ENCODE peak calls at places on chromosomes 11 and 22, in six cellular contexts. C is left cardiac atrium, I is LoVo, V is Caco-2, F is NCI-H748 treated with DMSO at 0.1 percent for 48 hours, A is GM18507. T is an unnamed sample.

GRCh38 chr11:1682225-1682901 is 14.6 kb upstream of the KRTAP5-6 start:
- DNase-seq in A (no peak), C (no peak), F (no peak), V (no peak), I (no peak), T (no peak)

GRCh38 chr11:67270256-67271211 is 4.3 kb downstream of the GRK2 start:
- DNase-seq in A (no peak), I (no peak), C (peak), F (no peak), V (no peak), T (no peak)

GRCh38 chr11:71307811-71308645 is 55.7 kb upstream of the SHANK2 start:
- DNase-seq in I (no peak), C (no peak), A (no peak), F (no peak), V (no peak), T (no peak)

GRCh38 chr11:117097567-117098268 is 510 bp downstream of the SIK3 start:
- DNase-seq in C (peak), F (no peak), I (no peak), V (peak), A (no peak), T (peak)

GRCh38 chr11:132125855-132126841 is 755.7 kb downstream of the NTM start:
- DNase-seq in F (peak), V (no peak), I (no peak), A (no peak), C (no peak), T (peak)

GRCh38 chr11:65425105-65425970 is 2.7 kb downstream of the NEAT1 start:
- DNase-seq in V (no peak), C (peak), A (no peak), I (peak), F (no peak), T (peak)

GRCh38 chr11:22798890-22799289 is 30.7 kb downstream of the SVIP start:
- DNase-seq in A (no peak), C (no peak), F (no peak), I (no peak), V (no peak), T (no peak)

GRCh38 chr22:34917239-34917638 is 148.7 kb upstream of the ISX start:
- DNase-seq in F (no peak), C (no peak), I (no peak), A (no peak), V (no peak), T (no peak)

GRCh38 chr11:102010776-102011500 is 36.3 kb upstream of the CFAP300 start:
- DNase-seq in C (peak), I (peak), F (no peak), A (no peak), V (peak), T (no peak)

GRCh38 chr11:64924910-64925284 is 408 bp downstream of the PPP2R5B start:
- DNase-seq in A (no peak), F (no peak), C (peak), I (no peak), V (peak), T (peak)

GRCh38 chr11:62370743-62371440 is 33.6 kb downstream of the ASRGL1 start:
- DNase-seq in A (no peak), V (no peak), I (no peak), F (no peak), C (no peak), T (no peak)

GRCh38 chr22:24026056-24026455 is 15.0 kb downstream of the CABIN1 start:
- DNase-seq in C (no peak), A (no peak), I (no peak), F (no peak), V (no peak), T (no peak)

GRCh38 chr22:22888509-22889353 is 1.1 kb downstream of the IGLL5 start:
- DNase-seq in C (no peak), A (no peak), F (no peak), I (no peak), V (no peak), T (no peak)

GRCh38 chr11:35073691-35074382 is 65.1 kb upstream of the CD44 start:
- DNase-seq in C (no peak), I (no peak), F (no peak), A (no peak), V (no peak), T (no peak)

GRCh38 chr22:47281126-47282106 is 519.0 kb downstream of the TBC1D22A start:
- DNase-seq in C (no peak), F (peak), A (no peak), V (no peak), I (no peak), T (no peak)

GRCh38 chr11:43923327-43924111 is 18.9 kb upstream of the C11orf96 start:
- DNase-seq in A (no peak), V (peak), C (peak), F (no peak), I (no peak), T (peak)

GRCh38 chr11:103183981-103184592 is 74.9 kb downstream of the DYNC2H1 start:
- DNase-seq in V (no peak), C (no peak), F (no peak), I (no peak), A (no peak), T (no peak)

GRCh38 chr22:43546186-43546585 is 134.4 kb downstream of the MPPED1 start:
- DNase-seq in V (no peak), F (no peak), C (no peak), A (no peak), I (no peak), T (no peak)

GRCh38 chr11:36427876-36428275 is 82.2 kb downstream of the TRAF6 start:
- DNase-seq in F (no peak), V (no peak), C (no peak), I (no peak), A (no peak), T (no peak)

GRCh38 chr11:114163231-114163631 is 103.7 kb downstream of the ZBTB16 start:
- DNase-seq in A (no peak), F (no peak), C (no peak), I (no peak), V (no peak), T (peak)

GRCh38 chr11:67027943-67028542 is 5.1 kb downstream of the SYT12 start:
- DNase-seq in V (no peak), I (no peak), C (no peak), A (no peak), F (no peak), T (no peak)

GRCh38 chr11:106101370-106101769 is 23.9 kb downstream of the AASDHPPT start:
- DNase-seq in A (no peak), I (no peak), C (no peak), F (no peak), V (no peak), T (no peak)

GRCh38 chr22:19598054-19598855 is 74.0 kb upstream of the CLDN5 start:
- DNase-seq in C (no peak), F (no peak), V (no peak), A (no peak), I (peak), T (no peak)

GRCh38 chr11:79067355-79067685 is 373.5 kb downstream of the TENM4 start:
- DNase-seq in A (no peak), C (no peak), F (no peak), I (no peak), V (no peak), T (no peak)

GRCh38 chr22:35966314-35967045 is 62.1 kb downstream of the RBFOX2 start:
- DNase-seq in V (no peak), C (no peak), A (no peak), F (no peak), I (no peak), T (no peak)

GRCh38 chr11:104826772-104827171 is 71.5 kb downstream of the CASP12 start:
- DNase-seq in C (no peak), V (no peak), I (no peak), A (no peak), F (no peak), T (no peak)

GRCh38 chr11:79160786-79161403 is 279.9 kb downstream of the TENM4 start:
- DNase-seq in V (peak), A (no peak), C (no peak), I (no peak), F (no peak), T (peak)

GRCh38 chr22:44815099-44816070 is 63.0 kb downstream of the ARHGAP8 start:
- DNase-seq in I (no peak), F (no peak), A (no peak), V (no peak), C (peak), T (no peak)

GRCh38 chr11:61357894-61358239 is 3.8 kb downstream of the CYB561A3 start:
- DNase-seq in A (no peak), F (no peak), I (no peak), C (no peak), V (no peak), T (no peak)

GRCh38 chr11:74279256-74279655 is 32.2 kb downstream of the P4HA3 start:
- DNase-seq in C (no peak), A (no peak), I (no peak), V (no peak), F (no peak), T (no peak)

GRCh38 chr11:125433454-125434121 is 62.5 kb downstream of the FEZ1 start:
- DNase-seq in F (no peak), I (peak), V (peak), C (peak), A (peak), T (peak)

GRCh38 chr22:35746946-35747703 is 29.5 kb downstream of the APOL5 start:
- DNase-seq in I (no peak), F (no peak), V (no peak), C (no peak), A (no peak), T (no peak)

GRCh38 chr11:57885298-57886035 is 123.9 kb downstream of the CTNND1 start:
- DNase-seq in F (no peak), A (no peak), I (no peak), V (peak), C (no peak), T (no peak)

GRCh38 chr11:19428206-19429001 is 187.7 kb upstream of the E2F8 start:
- DNase-seq in V (no peak), F (no peak), A (no peak), C (no peak), I (no peak), T (no peak)

GRCh38 chr22:28222976-28223375 is 303.9 kb upstream of the PITPNB start:
- DNase-seq in C (no peak), F (no peak), V (no peak), A (no peak), I (no peak), T (no peak)

GRCh38 chr11:117861151-117862018 is 15.1 kb downstream of the FXYD6 start:
- DNase-seq in A (no peak), I (no peak), C (peak), F (peak), V (no peak), T (no peak)

GRCh38 chr11:70360211-70360610 is 38.1 kb upstream of the CTTN start:
- DNase-seq in C (no peak), V (no peak), F (no peak), I (no peak), A (no peak), T (no peak)

GRCh38 chr22:28072066-28072465 is 153.0 kb upstream of the PITPNB start:
- DNase-seq in V (no peak), C (no peak), A (no peak), F (no peak), I (no peak), T (no peak)

T was measured in globus pallidus.